ENCODE peak calls at places on chromosomes 12 and 14, in eight cellular contexts. N is fibroblast of villous mesenchyme, K is AG04450, G is fibroblast of mammary gland, R is spleen, S is HCT116, U is cardiac fibroblast, E is tibial artery. M is an unnamed sample.

GRCh38 chr12:79689477-79690155 is 1.1 kb downstream of the PAWR start:
- DNase-seq in N (peak; percentile 49), K (no peak), G (peak; percentile 46), R (peak; percentile 91), S (no peak), U (peak; percentile 70), E (peak; percentile 35), M (no peak)

GRCh38 chr14:51957950-51958349 is 31.4 kb upstream of the RTRAF start:
- DNase-seq in N (no peak), K (no peak), G (peak; percentile 82), R (no peak), S (no peak), U (peak; percentile 90), E (no peak), M (no peak)

GRCh38 chr12:65133879-65134278 is 12.8 kb upstream of the WIF1 start:
- DNase-seq in N (no peak), K (no peak), G (no peak), R (no peak), S (no peak), U (no peak), E (no peak), M (no peak)

GRCh38 chr12:71060426-71060825 is 97.4 kb downstream of the TSPAN8 start:
- DNase-seq in N (no peak), K (no peak), G (no peak), R (no peak), S (no peak), U (no peak), E (no peak), M (no peak)

GRCh38 chr12:30067156-30067555 is 283.4 kb upstream of the TMTC1 start:
- DNase-seq in N (no peak), K (no peak), G (peak; percentile 63), R (no peak), S (no peak), U (peak; percentile 81), E (no peak), M (no peak)

GRCh38 chr14:27025648-27026047 is 427.8 kb upstream of the NOVA1 start:
- DNase-seq in N (no peak), K (no peak), G (no peak), R (no peak), S (no peak), U (no peak), E (no peak), M (no peak)

GRCh38 chr14:96294246-96294645 is 38.2 kb downstream of the BDKRB1 start:
- DNase-seq in N (no peak), K (no peak), G (no peak), R (no peak), S (no peak), U (no peak), E (no peak), M (no peak)

GRCh38 chr12:63880742-63881141 is 36.2 kb downstream of the SRGAP1 start:
- DNase-seq in N (no peak), K (no peak), G (no peak), R (no peak), S (no peak), U (no peak), E (no peak), M (no peak)

GRCh38 chr14:69240527-69241173 is 19.3 kb upstream of the GALNT16 start:
- DNase-seq in N (no peak), K (no peak), G (no peak), R (no peak), S (no peak), U (no peak), E (no peak), M (peak; percentile 53)

GRCh38 chr14:69244946-69245345 is 15.0 kb upstream of the GALNT16 start:
- DNase-seq in N (no peak), K (no peak), G (peak; percentile 66), R (no peak), S (no peak), U (no peak), E (no peak), M (no peak)

GRCh38 chr14:69238883-69239282 is 21.1 kb upstream of the GALNT16 start:
- DNase-seq in N (no peak), K (no peak), G (no peak), R (no peak), S (no peak), U (no peak), E (no peak), M (no peak)

GRCh38 chr14:69241577-69241976 is 18.4 kb upstream of the GALNT16 start:
- DNase-seq in N (peak; percentile 10), K (no peak), G (peak; percentile 26), R (no peak), S (no peak), U (no peak), E (no peak), M (no peak)

DNA sequence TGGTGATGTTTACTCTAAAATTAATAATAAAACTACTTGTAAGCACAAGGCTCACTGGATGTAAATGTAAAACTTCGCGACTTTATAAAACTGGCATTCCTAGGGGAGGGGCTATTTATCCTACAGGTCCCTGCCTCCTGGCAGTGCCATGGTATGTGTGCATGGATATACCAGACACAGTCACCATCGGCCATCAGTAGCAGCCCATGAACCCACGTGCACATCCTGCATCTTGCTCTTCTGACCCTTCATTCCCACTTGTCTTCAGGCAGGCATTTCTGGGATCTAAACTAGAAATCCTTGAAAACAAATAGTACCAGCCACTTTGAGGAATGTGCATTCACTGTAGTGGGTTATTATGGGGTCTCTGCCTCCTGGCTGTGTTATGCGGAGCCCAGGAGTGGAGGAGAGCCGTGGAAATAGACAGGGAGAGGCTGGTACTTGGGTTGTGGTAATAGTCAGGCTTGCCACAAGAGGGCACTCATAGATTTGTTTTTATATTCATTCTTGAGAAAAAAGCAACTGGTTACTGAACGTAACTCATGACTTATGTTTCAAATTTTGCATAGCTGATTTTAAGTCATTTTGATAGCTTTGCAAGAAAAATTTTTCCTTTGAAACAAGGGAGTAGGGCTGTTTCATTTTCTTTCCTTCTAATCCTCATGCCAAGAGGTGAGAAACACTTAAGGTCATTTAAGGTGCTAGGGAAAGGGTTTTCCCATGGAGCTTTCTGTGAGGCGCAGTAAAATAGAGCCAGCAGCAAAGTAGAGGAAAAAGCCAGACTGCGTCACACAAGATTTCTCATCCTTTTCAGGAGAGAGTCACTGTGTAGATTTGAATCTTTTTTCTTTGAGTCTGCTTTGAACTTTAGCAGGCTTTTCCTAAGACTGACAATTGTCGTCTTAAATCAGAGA is 17.4 kb upstream of the GALNT16 start:
- DNase-seq in N (peak; percentile 77), K (peak; percentile 39), G (peak; percentile 81), R (no peak), S (peak; percentile 39), U (peak; percentile 86), E (peak; percentile 61), M (peak; percentile 64)
- TF ChIP-seq CTCF in N (peak; percentile 66), K (peak; percentile 76), G (peak; percentile 66), R (peak; percentile 82), S (peak; percentile 54), U (peak; percentile 64), E (peak; percentile 72), M (peak; percentile 53)

DNA sequence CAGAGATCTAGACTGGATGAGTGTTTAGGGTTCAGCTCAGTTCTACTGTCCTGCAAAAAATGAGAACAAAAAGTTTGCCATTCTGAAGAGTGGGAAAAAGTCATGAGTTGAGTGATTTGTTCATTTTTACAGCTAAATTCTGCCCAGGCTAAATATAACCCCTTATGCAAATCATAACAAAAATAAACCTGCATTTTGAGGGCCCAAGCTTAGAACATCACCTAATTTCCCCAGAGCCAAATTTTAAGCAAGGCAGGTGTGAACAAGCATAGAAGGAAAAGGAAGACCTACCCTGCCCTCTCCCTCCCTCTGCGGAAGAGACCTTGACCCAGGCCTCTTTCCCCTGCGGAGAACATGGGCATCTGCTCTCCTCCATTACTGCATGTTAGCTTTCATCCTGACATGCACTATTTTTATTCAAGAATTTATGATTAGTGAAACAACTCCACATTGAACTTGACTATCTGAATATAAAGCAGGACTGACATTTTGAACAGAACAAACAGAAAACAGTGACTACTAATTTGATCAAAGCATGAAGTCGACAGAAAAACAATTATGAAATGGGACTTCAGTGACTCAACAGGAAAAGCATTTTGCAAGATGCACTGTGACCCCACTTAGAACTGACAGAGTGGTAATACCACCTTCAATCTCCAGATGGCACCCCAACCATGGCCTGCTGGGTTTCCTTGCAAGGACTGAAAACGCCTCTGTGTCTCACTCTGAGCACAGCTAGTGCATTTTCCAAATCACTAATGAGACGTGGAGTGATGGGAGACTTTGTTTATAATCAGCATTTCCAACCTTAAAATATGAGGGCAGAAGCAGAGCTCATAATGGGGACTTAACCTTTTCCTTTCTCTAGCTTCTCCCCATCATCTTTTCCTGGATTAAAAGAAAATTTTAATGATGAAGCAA is 30.9 kb upstream of the SELPLG start:
- DNase-seq in N (peak; percentile 98), K (peak; percentile 87), G (peak; percentile 98), R (peak; percentile 90), S (peak; percentile 87), U (peak; percentile 99), E (peak; percentile 93), M (peak; percentile 99)
- H3K4me3 ChIP-seq in N (peak overlapping the region; percentile 17), K (no peak overlapping the region), G (no peak overlapping the region), R (no peak overlapping the region), S (no peak overlapping the region), U (peak overlapping the region; percentile 10), E (peak overlapping the region; percentile 20), M (peak overlapping the region; percentile 32)

DNA sequence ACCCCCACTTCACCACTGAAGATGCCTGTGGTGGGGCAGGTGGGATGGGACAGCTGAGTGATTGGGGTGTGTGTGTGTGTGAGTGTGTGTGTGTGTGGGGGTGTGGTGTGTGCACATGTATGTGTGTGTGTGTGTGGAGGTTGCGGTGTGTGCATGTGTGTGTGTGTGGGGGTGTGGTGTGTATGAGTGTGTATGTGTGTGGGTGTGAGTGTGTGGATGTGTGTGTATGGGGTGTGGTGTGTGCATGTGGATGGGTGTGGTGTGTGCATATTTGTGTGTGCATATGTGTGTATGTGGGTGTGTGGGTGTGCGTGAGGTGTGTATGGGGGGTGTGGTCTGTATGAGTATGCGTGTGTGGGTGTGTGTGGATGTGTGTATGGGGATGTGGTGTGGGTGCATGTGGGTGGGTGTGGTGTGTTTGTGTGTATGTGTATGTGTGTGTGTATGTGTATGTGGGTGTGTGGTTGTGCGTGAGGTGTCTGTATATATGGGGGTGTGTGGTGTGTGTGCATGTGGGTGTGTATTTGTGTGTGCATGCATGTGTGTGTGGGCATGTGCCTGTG is 61.6 kb downstream of the PLEKHG3 start:
- DNase-seq in N (no peak), K (no peak), G (no peak), R (peak; percentile 36), S (no peak), U (no peak), E (no peak), M (no peak)
- TF ChIP-seq CTCF in N (no peak), K (no peak), G (no peak), R (no peak), S (no peak), U (no peak), E (no peak), M (no peak)

DNA sequence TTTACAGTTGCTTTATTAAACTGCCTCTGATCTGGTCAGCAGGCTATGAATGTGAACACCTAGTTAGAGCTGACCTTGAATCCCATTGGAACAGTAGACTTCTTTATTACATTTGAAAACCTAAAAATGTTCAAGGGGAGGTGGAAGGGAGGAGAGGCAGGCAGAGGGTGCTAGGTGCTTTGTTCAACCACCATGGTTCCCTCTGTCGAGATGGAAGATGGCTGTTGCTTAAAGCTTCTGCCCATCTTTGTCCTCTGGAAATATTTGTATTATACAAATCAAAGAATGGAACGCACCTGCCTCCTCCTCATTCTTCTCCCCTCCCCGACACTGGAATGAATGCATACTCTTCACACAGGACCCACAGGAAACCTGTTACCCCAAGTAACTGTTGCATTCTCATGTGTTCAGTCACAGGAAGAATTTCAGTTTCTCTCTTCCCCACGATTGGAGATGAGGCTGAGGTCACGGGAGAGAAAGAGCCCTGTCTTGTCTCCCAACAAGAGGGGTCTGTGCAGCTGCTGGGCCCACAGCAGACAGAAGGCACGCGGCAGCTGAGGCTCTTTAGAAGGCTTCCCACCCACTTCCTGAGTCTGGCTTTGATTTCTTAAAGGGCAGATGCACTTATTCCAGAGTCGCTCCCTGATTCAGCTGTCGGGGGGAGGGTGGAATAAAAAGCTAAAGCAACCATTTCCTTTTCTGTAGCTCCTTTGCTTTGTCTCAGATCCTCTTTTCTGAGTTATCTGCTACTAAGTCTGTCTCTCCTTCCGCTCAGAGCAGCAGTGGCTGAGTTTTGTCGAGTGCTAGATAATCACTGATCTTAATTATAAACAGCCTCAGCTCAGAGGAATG is 217.9 kb upstream of the BTG1 start:
- DNase-seq in N (peak; percentile 19), K (no peak), G (peak; percentile 46), R (peak; percentile 81), S (no peak), U (peak; percentile 27), E (peak; percentile 45), M (no peak)
- H3K4me3 ChIP-seq in N (no peak overlapping the region), K (no peak overlapping the region), G (no peak overlapping the region), R (peak overlapping the region; percentile 36), S (no peak overlapping the region), U (no peak overlapping the region), E (no peak overlapping the region), M (no peak overlapping the region)

M was measured in NB4.